ENCODE peak calls at places on chromosomes 11 and 22, in six cellular contexts. X is epithelial cell of prostate; O is suprapubic skin; G is skeletal muscle cell; E is Calu3; N is stimulated activated CD4-positive, alpha-beta T cell treated with anti-CD3 and anti-CD28 coated beads, Interleukin-2, amount 100 ng/mL, for 48 hours. S is an unnamed sample.

GRCh38 chr22:46432164-46433068 is 96.9 kb downstream of the TRMU start:
- DNase-seq in X (no peak), O (no peak), G (no peak), E (no peak), N (peak), S (no peak)

GRCh38 chr11:17683378-17684161 is 35.8 kb upstream of the MYOD1 start:
- DNase-seq in X (no peak), O (no peak), G (no peak), E (peak), N (no peak), S (no peak)

GRCh38 chr22:33576205-33576604 is 344.1 kb downstream of the LARGE1 start:
- DNase-seq in X (no peak), O (no peak), G (no peak), E (no peak), N (no peak), S (no peak)

GRCh38 chr22:24406322-24407277 is 20.8 kb upstream of the ADORA2A start:
- DNase-seq in X (no peak), O (no peak), G (no peak), E (no peak), N (no peak), S (no peak)

GRCh38 chr11:60700689-60701508 is 1.5 kb downstream of the MS4A8 start:
- DNase-seq in X (no peak), O (no peak), G (no peak), E (peak), N (no peak), S (peak)

GRCh38 chr22:40919446-40919845 is 31.7 kb upstream of the RBX1 start:
- DNase-seq in X (no peak), O (no peak), G (no peak), E (no peak), N (no peak), S (no peak)

GRCh38 chr11:121643530-121644512 is 191.1 kb upstream of the SORL1-AS1 start:
- DNase-seq in X (no peak), O (no peak), G (no peak), E (no peak), N (no peak), S (no peak)

GRCh38 chr11:29452131-29452530 is 564.7 kb downstream of the KCNA4 start:
- DNase-seq in X (peak), O (no peak), G (peak), E (no peak), N (no peak), S (no peak)

GRCh38 chr22:20546541-20546950 is 39.1 kb downstream of the MED15 start:
- DNase-seq in X (no peak), O (no peak), G (no peak), E (no peak), N (no peak), S (no peak)

GRCh38 chr11:69572861-69573260 is 68.1 kb upstream of the CCND1 start:
- DNase-seq in X (no peak), O (peak), G (no peak), E (no peak), N (no peak), S (no peak)

GRCh38 chr22:37472418-37473006 is 13.7 kb downstream of the MFNG start:
- DNase-seq in X (no peak), O (no peak), G (no peak), E (peak), N (peak), S (peak)

GRCh38 chr11:107679255-107680024 is 32.4 kb downstream of the SLN start:
- DNase-seq in X (no peak), O (no peak), G (no peak), E (no peak), N (no peak), S (no peak)

GRCh38 chr11:128380280-128380604 is 207.1 kb downstream of the ETS1 start:
- DNase-seq in X (no peak), O (no peak), G (no peak), E (no peak), N (no peak), S (no peak)

GRCh38 chr11:114074546-114075342 is 15.2 kb downstream of the ZBTB16 start:
- DNase-seq in X (no peak), O (no peak), G (no peak), E (no peak), N (no peak), S (no peak)

GRCh38 chr11:124863137-124863825 is 2.0 kb upstream of the ROBO3 start:
- DNase-seq in X (no peak), O (peak), G (no peak), E (no peak), N (no peak), S (peak)

GRCh38 chr11:110762596-110762995 is 50.4 kb upstream of the ARHGAP20 start:
- DNase-seq in X (no peak), O (no peak), G (peak), E (no peak), N (no peak), S (no peak)

GRCh38 chr11:128042290-128042751 is 545.0 kb downstream of the ETS1 start:
- DNase-seq in X (no peak), O (no peak), G (no peak), E (no peak), N (no peak), S (no peak)

GRCh38 chr11:105057432-105057831 is 12.3 kb upstream of the CARD16 start:
- DNase-seq in X (no peak), O (no peak), G (no peak), E (no peak), N (no peak), S (no peak)

GRCh38 chr11:128692750-128693578 is 908 bp upstream of the FLI1 start:
- DNase-seq in X (no peak), O (no peak), G (no peak), E (no peak), N (peak), S (no peak)

GRCh38 chr22:37525073-37525745 is 6.0 kb upstream of the CARD10 start:
- DNase-seq in X (no peak), O (no peak), G (peak), E (peak), N (no peak), S (peak)

GRCh38 chr11:96282846-96283245 is 60.1 kb downstream of the MAML2 start:
- DNase-seq in X (no peak), O (no peak), G (no peak), E (no peak), N (no peak), S (no peak)

GRCh38 chr11:95076416-95076815 is 9.7 kb downstream of the SRSF8 start:
- DNase-seq in X (no peak), O (no peak), G (peak), E (peak), N (no peak), S (peak)

GRCh38 chr11:104650234-104650633 is 248.0 kb downstream of the CASP12 start:
- DNase-seq in X (no peak), O (no peak), G (no peak), E (no peak), N (peak), S (no peak)

GRCh38 chr22:48422900-48423480 is 1404.7 kb downstream of the BRD1 start:
- DNase-seq in X (no peak), O (peak), G (no peak), E (no peak), N (no peak), S (no peak)

GRCh38 chr22:22893891-22894739 is 6.5 kb downstream of the IGLL5 start:
- DNase-seq in X (no peak), O (peak), G (no peak), E (no peak), N (no peak), S (no peak)

S was measured in hepatocyte.